ENCODE peak calls at places on chromosomes 1 and 21, in seven cellular contexts. D is HCT116, E is psoas muscle, A is neural progenitor cell, V is mesothelial cell of epicardium, H is ovary, M is endothelial cell of umbilical vein. I is an unnamed sample.

GRCh38 chr1:22122273-22123070 is 20.4 kb downstream of the WNT4 start:
- DNase-seq in D (no peak), E (no peak), A (no peak), V (no peak), H (no peak), M (no peak), I (no peak)

GRCh38 chr1:195733826-195734225 is 874.4 kb downstream of the KCNT2 start:
- DNase-seq in D (peak), E (no peak), A (peak), V (no peak), H (no peak), M (no peak), I (no peak)

GRCh38 chr1:36885537-36886441 is 148.5 kb downstream of the GRIK3 start:
- DNase-seq in D (no peak), E (no peak), A (peak), V (peak), H (no peak), M (no peak), I (no peak)

GRCh38 chr21:44260791-44261190 is 906 bp downstream of the DNMT3L start:
- DNase-seq in D (no peak), E (no peak), A (no peak), V (no peak), H (no peak), M (no peak), I (no peak)

GRCh38 chr1:24502168-24503002 is at the start of gene RCAN3:
- DNase-seq in D (peak), E (peak), A (peak), V (peak), H (peak), M (peak), I (peak)

GRCh38 chr1:951364-951763 is 7.7 kb downstream of the NOC2L start:
- DNase-seq in D (no peak), E (no peak), A (peak), V (no peak), H (no peak), M (no peak), I (no peak)

GRCh38 chr1:201282931-201283829 is at the start of gene PKP1:
- DNase-seq in D (no peak), E (peak), A (peak), V (peak), H (no peak), M (no peak), I (no peak)

GRCh38 chr1:217747156-217747769 is 116.1 kb downstream of the SPATA17 start:
- DNase-seq in D (peak), E (no peak), A (peak), V (no peak), H (no peak), M (peak), I (no peak)

GRCh38 chr1:163055005-163055404 is 14.2 kb upstream of the RGS4 start:
- DNase-seq in D (no peak), E (no peak), A (no peak), V (no peak), H (no peak), M (no peak), I (no peak)

GRCh38 chr1:162696286-162696862 is 64.1 kb downstream of the DDR2 start:
- DNase-seq in D (peak), E (peak), A (peak), V (peak), H (peak), M (peak), I (no peak)

GRCh38 chr1:119358661-119359060 is 9.9 kb upstream of the HAO2 start:
- DNase-seq in D (no peak), E (no peak), A (no peak), V (no peak), H (no peak), M (no peak), I (no peak)

GRCh38 chr21:43195131-43196021 is 26.6 kb downstream of the CRYAA start:
- DNase-seq in D (no peak), E (peak), A (no peak), V (peak), H (peak), M (no peak), I (no peak)

DNA sequence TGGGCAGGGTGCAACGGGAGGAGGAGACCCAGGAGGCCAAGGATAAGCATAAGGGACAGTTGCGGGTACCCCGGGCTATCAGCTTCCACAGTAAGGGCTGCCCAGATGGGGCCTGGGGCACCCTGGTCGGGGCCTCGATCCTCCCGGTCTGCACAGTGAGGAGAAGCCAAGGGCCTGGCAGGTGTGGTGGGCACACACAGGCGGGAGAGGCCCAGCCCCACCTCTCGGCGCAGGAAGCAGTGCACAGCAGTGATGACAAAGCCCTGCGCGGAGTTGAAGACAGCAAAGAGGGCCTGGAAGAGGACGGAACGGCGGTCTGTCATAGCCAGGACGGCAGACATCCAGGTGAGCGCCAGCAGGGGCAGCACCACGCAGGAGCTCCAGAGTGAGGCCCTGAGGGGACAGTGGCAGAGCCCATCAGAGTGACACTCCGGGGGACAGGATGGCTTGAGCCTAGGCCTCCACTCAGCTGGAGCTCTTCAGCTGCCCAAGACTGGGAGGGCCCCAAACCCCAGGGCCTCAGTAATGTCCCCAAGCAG is 29.0 kb upstream of the COL16A1 start:
- DNase-seq in D (no peak), E (no peak), A (no peak), V (no peak), H (no peak), M (no peak), I (no peak)
- TF ChIP-seq CTCF in D (no peak), E (no peak), A (no peak), V (no peak), H (no peak), M (no peak), I (no peak)

GRCh38 chr1:2049225-2049516 is 1.0 kb upstream of the PRKCZ start:
- DNase-seq in D (no peak), E (no peak), A (no peak), V (no peak), H (no peak), M (no peak), I (no peak)

GRCh38 chr1:2050793-2051682 is 827 bp downstream of the PRKCZ start:
- DNase-seq in D (no peak), E (no peak), A (peak), V (peak), H (no peak), M (no peak), I (no peak)

GRCh38 chr1:2050482-2050792 is 226 bp downstream of the PRKCZ start:
- DNase-seq in D (no peak), E (no peak), A (no peak), V (no peak), H (no peak), M (no peak), I (no peak)

GRCh38 chr1:2047749-2048729 is 2.2 kb upstream of the PRKCZ start:
- DNase-seq in D (no peak), E (no peak), A (no peak), V (no peak), H (no peak), M (no peak), I (no peak)

GRCh38 chr1:2049517-2050481 is at the start of gene PRKCZ:
- DNase-seq in D (peak), E (peak), A (peak), V (peak), H (peak), M (no peak), I (peak)
- TF ChIP-seq CTCF in D (peak), E (no peak), A (peak), V (peak), H (no peak), M (peak), I (no peak)

GRCh38 chr1:215911406-215911968 is 344.4 kb downstream of the KCTD3 start:
- DNase-seq in D (no peak), E (no peak), A (no peak), V (no peak), H (no peak), M (no peak), I (no peak)
- TF ChIP-seq CTCF in D (no peak), E (no peak), A (peak), V (peak), H (no peak), M (no peak), I (no peak)

GRCh38 chr1:3274972-3275371 is 179.5 kb upstream of the ARHGEF16 start:
- DNase-seq in D (no peak), E (no peak), A (no peak), V (no peak), H (no peak), M (no peak), I (no peak)

GRCh38 chr1:3273447-3273846 is 181.0 kb upstream of the ARHGEF16 start:
- DNase-seq in D (no peak), E (no peak), A (no peak), V (no peak), H (no peak), M (no peak), I (no peak)

GRCh38 chr1:3270403-3271245 is 183.8 kb upstream of the ARHGEF16 start:
- DNase-seq in D (no peak), E (no peak), A (no peak), V (no peak), H (peak), M (no peak), I (no peak)

GRCh38 chr1:3271866-3272265 is 182.6 kb upstream of the ARHGEF16 start:
- DNase-seq in D (no peak), E (no peak), A (no peak), V (no peak), H (no peak), M (no peak), I (no peak)

DNA sequence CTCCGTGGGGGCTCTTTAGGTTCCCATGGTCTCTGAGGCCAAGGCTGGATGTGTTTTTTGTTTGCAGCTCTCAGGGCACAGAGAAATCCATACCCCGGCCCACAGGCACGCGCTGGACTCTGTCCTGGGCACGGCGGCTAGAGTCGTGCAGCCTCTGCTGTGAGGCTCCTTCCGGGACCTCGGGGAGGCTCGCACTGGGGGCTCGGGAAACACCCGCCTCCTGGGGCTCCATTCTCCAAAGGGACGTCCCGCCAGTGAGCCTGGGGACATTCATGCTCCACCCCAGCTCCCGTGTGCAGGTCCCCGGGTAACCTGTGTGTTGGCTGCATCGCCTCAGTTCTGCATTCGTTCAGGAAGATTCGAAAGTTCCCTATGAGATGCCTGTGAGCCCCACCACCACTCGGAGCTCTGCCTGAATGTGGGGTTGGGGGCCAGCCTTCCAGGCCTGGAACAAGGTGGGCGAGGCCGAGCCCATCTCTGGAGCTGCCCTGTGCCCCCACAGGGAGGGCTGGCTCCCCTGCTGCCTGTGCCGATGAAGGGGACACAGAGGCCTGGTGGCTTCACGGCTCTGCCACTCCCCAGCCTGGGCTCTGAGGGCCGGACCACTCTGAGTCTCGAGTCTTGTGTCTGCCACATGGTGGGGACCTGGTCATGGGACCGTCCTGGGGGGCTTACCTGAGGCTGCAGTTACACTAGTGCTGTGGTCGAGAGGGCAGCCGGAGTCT is 182.0 kb upstream of the ARHGEF16 start:
- DNase-seq in D (no peak), E (no peak), A (no peak), V (no peak), H (no peak), M (no peak), I (no peak)
- TF ChIP-seq CTCF in D (no peak), E (no peak), A (no peak), V (no peak), H (no peak), M (no peak), I (no peak)

DNA sequence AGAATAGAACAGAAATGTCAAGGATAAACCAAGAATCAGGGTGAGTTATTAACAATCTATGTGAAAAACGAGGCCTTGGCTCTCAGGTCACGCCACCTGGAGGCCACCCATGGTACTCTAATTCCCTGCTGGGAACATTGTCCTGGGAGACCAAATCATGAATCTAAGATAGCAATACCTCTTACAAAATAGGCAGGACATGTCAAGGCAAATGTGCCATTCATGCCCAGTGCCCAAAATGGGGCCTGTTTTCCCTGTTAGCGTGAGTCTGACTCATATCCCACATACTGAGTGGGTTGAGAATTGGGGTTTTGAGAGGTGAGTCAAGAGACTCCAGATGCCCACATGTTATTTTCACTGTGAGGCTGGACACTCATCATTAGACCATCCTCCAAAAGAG is 380.8 kb downstream of the HHIPL2 start:
- DNase-seq in D (peak), E (peak), A (peak), V (no peak), H (no peak), M (no peak), I (peak)
- TF ChIP-seq CTCF in D (peak), E (peak), A (peak), V (peak), H (no peak), M (peak), I (peak)

GRCh38 chr1:160122978-160123495 is 7.5 kb downstream of the ATP1A2 start:
- DNase-seq in D (no peak), E (no peak), A (no peak), V (no peak), H (no peak), M (no peak), I (no peak)

GRCh38 chr1:160125761-160126160 is 10.2 kb downstream of the ATP1A2 start:
- DNase-seq in D (no peak), E (no peak), A (no peak), V (no peak), H (no peak), M (no peak), I (no peak)

GRCh38 chr1:160127381-160127780 is 11.8 kb downstream of the ATP1A2 start:
- DNase-seq in D (no peak), E (no peak), A (no peak), V (no peak), H (no peak), M (no peak), I (no peak)

GRCh38 chr1:160123726-160124125 is 8.2 kb downstream of the ATP1A2 start:
- DNase-seq in D (no peak), E (no peak), A (no peak), V (no peak), H (no peak), M (no peak), I (no peak)

GRCh38 chr1:160124709-160125478 is 9.3 kb downstream of the ATP1A2 start:
- DNase-seq in D (peak), E (no peak), A (no peak), V (no peak), H (no peak), M (no peak), I (no peak)
- TF ChIP-seq CTCF in D (peak), E (no peak), A (peak), V (no peak), H (no peak), M (no peak), I (no peak)

DNA sequence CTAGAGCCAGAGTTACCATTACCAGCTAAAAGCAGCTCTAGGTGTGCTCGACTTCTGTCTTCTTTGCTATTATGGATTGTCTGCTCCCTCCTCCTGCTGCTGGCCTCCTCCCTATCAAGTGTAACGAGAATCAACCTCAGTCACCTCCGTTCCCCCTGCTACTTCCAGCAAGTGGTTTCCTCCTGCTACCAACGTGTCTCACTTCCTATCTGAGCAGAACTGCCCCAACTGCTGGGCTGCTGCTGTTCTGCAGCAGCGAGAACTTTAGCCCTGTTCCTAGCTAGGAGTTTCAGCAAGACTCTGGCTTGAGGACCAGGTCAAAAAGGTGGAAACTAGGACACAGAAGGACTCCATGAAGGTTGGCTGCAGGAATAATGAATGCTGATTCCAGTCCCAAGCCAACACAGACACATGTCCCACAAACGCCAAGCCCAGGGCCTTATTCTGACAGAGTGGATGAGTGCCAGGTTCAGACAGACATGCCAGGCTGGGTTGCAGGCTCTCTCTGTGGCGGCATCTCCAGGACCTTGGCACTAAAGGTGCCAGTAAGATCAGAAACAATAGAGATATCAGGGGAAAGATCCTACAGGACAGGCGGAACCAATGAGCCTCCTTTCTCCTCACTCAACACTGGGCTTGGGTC is 46.9 kb downstream of the CD34 start:
- DNase-seq in D (no peak), E (no peak), A (no peak), V (peak), H (no peak), M (peak), I (no peak)
- TF ChIP-seq CTCF in D (no peak), E (no peak), A (no peak), V (no peak), H (no peak), M (no peak), I (no peak)

GRCh38 chr1:203463469-203464062 is 12.0 kb upstream of the PRELP start:
- DNase-seq in D (no peak), E (no peak), A (no peak), V (no peak), H (peak), M (no peak), I (no peak)
- TF ChIP-seq CTCF in D (no peak), E (no peak), A (peak), V (no peak), H (no peak), M (no peak), I (no peak)

GRCh38 chr1:229383188-229383587 is 40.3 kb upstream of the CCSAP start:
- DNase-seq in D (no peak), E (no peak), A (no peak), V (no peak), H (no peak), M (no peak), I (no peak)

GRCh38 chr1:229378586-229379442 is 36.0 kb upstream of the CCSAP start:
- DNase-seq in D (no peak), E (no peak), A (peak), V (no peak), H (no peak), M (no peak), I (peak)

GRCh38 chr1:229380514-229381160 is 37.8 kb upstream of the CCSAP start:
- DNase-seq in D (no peak), E (no peak), A (no peak), V (no peak), H (no peak), M (no peak), I (no peak)

GRCh38 chr1:229379901-229380300 is 37.1 kb upstream of the CCSAP start:
- DNase-seq in D (no peak), E (no peak), A (peak), V (no peak), H (no peak), M (no peak), I (no peak)

DNA sequence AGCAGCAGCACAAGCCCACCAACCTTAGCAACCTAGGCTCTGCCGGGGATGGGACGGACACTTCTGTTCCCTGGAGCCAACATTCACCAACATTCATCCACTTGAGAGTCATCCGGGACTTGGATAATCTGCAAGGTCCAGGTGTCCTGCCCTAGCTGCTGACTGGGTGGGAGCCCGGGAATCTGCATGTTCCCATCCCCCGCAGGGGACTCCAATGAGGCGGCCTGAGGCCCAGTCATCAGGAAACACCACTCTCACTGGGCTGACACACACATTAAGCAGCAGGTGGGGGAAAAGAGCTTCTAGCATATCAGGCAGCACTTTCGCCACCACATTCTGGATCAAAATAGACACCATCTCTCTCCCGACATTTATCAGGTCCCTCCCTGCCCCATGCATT is 38.4 kb upstream of the CCSAP start:
- DNase-seq in D (no peak), E (no peak), A (peak), V (no peak), H (no peak), M (no peak), I (no peak)
- TF ChIP-seq CTCF in D (no peak), E (peak), A (no peak), V (no peak), H (no peak), M (no peak), I (no peak)

DNA sequence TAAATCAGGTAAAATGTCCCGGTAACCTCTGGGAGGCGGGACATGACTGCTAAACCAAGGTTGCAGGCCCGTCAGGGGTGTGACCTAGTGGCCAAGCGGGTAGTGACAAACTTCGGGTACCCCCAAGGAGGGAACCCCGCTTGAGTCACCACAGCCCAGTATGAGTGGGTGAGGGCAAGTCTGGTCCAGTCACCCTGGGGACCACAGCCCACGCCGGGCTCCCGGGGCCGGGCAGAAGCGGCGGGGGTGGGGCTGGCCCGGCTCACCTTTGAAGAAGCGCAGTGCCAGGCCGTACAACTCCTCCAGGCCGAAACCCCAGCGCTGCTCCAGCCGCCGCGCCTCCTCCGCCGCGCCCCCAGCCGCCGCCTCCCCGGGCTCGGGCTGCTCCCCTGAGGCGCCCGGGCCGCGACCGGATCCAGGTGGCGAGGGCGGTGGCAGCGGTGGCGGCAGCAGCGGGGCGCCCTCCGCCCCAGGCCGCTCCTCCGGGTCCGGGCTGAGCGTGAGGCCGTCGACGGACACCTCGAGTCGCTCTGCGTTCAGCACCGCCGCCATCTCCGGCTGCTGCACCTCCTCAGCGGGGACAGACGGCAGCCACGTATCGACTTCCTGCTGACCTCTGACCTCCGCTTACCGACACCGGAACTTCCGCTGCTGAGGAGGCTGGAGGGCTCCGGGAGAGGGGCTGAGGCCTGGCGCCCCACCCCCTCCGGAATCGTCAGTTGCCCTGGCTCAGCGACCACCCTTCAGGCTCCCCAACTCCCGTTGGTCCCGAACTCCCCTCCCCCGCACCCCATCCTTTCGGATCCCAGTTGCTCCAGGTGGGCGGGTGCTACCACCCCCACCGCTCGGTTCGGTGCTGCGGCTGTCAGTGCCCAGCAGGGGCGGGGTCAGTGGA is at the start of gene ACBD3:
- DNase-seq in D (peak), E (peak), A (peak), V (peak), H (peak), M (peak), I (peak)
- TF ChIP-seq CTCF in D (peak), E (no peak), A (no peak), V (no peak), H (no peak), M (peak), I (no peak)

I was measured in D721Med.